ENCODE peak calls at places on chromosome 2, in five cellular contexts. M, O, U, E and B are unnamed samples.

GRCh38 chr2:20356042-20356441 is 5.4 kb upstream of the PUM2 start:
- DNase-seq in O (no peak), M (no peak), U (no peak), E (no peak), B (peak)

GRCh38 chr2:179440642-179441251 is 176.1 kb upstream of the SESTD1 start:
- DNase-seq in U (no peak), M (peak), O (peak), E (peak), B (peak)

GRCh38 chr2:136246086-136246669 is 128.2 kb upstream of the CXCR4 start:
- DNase-seq in U (peak), E (no peak), M (peak), O (peak), B (peak)

GRCh38 chr2:25305197-25305596 is 36.5 kb downstream of the DNMT3A start:
- DNase-seq in O (no peak), U (no peak), M (no peak), E (no peak), B (peak)

GRCh38 chr2:218093879-218094278 is 24.8 kb downstream of the RUFY4 start:
- DNase-seq in O (no peak), E (no peak), M (no peak), U (no peak), B (no peak)

GRCh38 chr2:189613077-189613636 is 32.6 kb upstream of the SLC40A1 start:
- DNase-seq in O (peak), E (peak), M (peak), U (peak), B (no peak)

GRCh38 chr2:38572167-38572566 is 30.6 kb downstream of the HNRNPLL start:
- DNase-seq in O (no peak), U (peak), E (peak), M (no peak), B (peak)

GRCh38 chr2:12155308-12156061 is 409.1 kb downstream of the LPIN1 start:
- DNase-seq in M (no peak), O (no peak), E (peak), U (peak), B (no peak)

GRCh38 chr2:124755386-124755785 is 730.3 kb downstream of the CNTNAP5 start:
- DNase-seq in O (no peak), E (no peak), U (no peak), M (no peak), B (no peak)

GRCh38 chr2:19351914-19352697 is 6.3 kb downstream of the OSR1 start:
- DNase-seq in M (no peak), E (no peak), O (no peak), U (no peak), B (peak)

GRCh38 chr2:73202156-73203054 is at the start of gene NOTO:
- DNase-seq in O (no peak), E (no peak), U (no peak), M (no peak), B (no peak)

GRCh38 chr2:226211439-226211838 is 588.2 kb downstream of the IRS1 start:
- DNase-seq in E (no peak), M (no peak), U (peak), O (peak), B (no peak)

GRCh38 chr2:27080140-27080469 is 1.7 kb downstream of the EMILIN1 start:
- DNase-seq in O (no peak), E (no peak), U (no peak), M (no peak), B (no peak)

GRCh38 chr2:240997856-240998705 is at the start of gene SNED1:
- DNase-seq in E (peak), O (peak), M (peak), U (peak), B (peak)

GRCh38 chr2:174688079-174688478 is 76.2 kb downstream of the CHRNA1 start:
- DNase-seq in M (no peak), O (peak), U (peak), E (peak), B (peak)

GRCh38 chr2:201648-202433 is 62.0 kb downstream of the SH3YL1 start:
- DNase-seq in E (no peak), U (no peak), O (no peak), M (no peak), B (no peak)

GRCh38 chr2:38509322-38509946 is 93.3 kb downstream of the HNRNPLL start:
- DNase-seq in E (peak), U (peak), M (no peak), O (no peak), B (no peak)

GRCh38 chr2:220006152-220006551 is 378.7 kb downstream of the SLC4A3 start:
- DNase-seq in M (no peak), U (no peak), E (no peak), O (no peak), B (peak)

GRCh38 chr2:70340921-70341765 is 39.3 kb upstream of the FAM136A start:
- DNase-seq in M (peak), U (peak), E (peak), O (peak), B (peak)

DNA sequence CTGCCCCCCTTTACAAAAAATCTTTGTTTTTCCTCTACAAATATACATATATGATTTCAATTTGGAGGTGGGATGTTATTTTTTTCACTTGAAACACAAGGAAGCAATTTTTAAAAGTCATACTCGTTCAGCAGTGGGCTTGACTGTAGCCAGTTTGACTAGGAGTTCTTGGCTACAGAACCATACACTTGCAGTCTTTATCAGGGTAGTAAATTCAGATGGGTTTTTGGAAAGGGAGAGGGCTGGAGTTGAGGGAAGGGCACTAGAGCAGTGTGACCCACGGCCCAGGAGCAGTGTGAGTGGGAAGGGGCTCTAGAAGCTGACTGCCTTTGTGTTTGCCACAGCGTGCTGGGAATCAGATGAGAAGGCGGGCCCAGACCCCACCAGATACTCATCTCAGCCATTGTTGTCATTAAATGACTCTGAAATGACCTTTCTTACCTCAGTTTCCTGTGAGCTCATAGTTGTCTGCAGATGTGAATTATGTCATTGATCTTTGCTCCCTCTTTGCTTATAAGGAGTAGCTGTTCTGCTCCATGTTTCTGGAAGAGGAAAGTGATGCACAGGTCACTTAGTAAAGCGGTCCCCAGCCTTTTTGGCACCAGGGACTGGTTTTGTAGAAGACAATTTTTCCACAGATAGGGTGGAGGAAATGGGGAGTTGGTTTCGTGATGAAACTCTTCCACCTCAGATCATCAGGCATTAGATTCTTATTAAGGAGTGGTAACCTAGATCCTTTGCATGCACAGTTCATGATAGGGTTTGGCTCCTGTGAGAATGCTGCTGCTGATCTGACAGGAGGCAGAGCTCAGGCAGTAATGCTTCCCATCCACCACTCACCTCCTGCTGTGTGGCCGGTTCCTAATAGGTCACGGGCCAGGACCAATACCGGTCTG is 116.8 kb downstream of the SPTBN1 start:
- DNase-seq in U (peak), E (no peak), O (peak), M (no peak), B (no peak)
- H3K4me3 ChIP-seq in U (no peak), E (no peak), O (peak), M (peak), B (no peak)

GRCh38 chr2:62506421-62506750 is 391 bp upstream of the TMEM17 start:
- DNase-seq in M (no peak), O (no peak), U (no peak), E (no peak), B (no peak)
- TF ChIP-seq POLR2A in M (no peak), O (no peak), U (no peak), E (no peak), B (no peak)

DNA sequence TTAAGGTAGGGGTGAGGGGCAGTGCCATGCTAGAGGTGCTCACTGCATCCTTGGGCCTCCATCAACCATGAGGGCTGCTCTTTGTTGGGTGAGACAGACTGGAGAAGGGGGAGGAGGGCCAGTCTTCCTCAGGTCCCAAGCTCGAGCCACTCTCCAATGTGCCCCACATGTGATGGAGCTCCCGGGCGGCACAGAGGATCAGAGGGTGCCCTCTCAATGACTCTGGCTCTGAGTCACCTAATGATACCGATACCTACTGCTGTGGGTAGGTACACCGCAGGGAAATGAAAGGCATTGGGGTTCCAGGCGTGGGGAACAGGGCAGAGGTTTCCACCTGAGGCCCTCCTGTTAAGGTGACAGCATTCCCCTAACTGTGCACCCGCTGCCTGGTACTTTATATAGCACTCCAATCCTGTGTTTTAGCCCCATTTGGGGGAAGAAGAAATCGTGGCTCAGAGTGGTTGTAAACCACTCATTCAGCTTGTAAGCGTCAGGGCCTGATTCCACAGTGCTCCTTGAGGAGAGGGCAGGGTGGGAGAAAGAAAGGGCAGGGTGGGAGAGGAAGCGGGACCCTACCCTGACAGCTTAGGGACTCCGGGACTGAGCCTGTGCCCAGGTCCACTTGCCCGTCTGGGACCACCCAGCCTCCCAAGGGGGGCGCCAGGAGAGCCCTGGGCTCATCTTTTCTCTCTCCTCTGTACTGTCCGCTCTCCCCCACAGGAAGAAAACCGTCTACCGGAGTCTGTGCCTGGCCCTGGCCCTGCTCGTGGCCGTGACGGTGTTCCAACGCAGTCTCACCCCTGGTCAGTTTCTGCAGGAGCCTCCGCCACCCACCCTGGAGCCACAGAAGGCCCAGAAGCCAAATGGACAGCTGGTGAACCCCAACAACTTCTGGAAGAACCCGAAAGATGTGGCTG is 1.8 kb downstream of the B3GNT7 start:
- DNase-seq in M (no peak), O (no peak), E (no peak), U (no peak), B (no peak)
- TF ChIP-seq MYC in M (no peak), O (no peak), E (no peak), U (no peak), B (no peak)

GRCh38 chr2:64487256-64488049 is 33.5 kb downstream of the LGALSL start:
- DNase-seq in O (no peak), U (no peak), E (no peak), M (no peak), B (no peak)
- H3K4me3 ChIP-seq in O (no peak), U (no peak), E (no peak), M (no peak), B (no peak)

DNA sequence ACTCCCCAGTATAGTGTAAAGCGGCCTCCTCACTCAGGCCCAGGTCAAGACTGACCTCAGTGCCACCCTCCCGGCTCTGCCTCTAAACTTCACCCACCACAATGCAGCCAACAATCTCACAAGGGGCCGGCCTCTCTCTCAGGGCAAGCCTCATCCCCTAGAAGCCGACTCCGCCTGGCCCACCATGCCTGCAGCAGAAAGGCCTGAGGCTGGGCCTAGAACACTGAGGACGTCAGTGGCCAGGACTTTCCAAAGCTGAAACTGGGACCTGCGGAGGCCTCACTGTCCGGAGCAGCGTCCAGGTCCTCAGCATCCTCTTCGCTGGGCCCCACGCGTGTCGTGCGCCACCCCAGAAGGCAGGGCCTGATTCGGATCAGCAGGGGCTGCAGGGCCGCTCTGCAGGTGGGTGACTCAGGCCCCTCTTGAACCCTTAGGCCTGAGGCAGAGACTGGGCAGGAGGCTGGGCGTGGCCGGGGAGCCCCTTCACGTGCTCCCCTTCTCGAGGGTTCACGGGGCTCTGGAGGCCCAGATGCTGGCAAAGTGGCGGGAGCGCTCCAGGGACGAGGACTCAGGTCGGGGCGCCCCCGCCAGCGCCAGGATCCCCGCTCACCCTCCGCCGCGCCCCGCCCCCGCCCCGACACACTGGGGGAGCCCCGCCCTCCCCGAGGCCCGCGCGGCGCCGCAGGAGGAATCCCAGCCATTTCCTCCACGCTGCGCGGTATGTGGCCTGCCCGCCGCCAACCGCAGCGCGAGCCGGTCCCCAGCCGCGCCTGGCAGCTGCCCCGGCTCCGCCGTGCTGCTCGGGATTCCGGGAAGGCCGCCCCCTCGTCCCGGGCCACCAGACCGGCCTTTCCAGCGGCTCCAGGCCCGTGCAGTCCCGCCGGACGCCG is 53.1 kb downstream of the PKDCC start:
- DNase-seq in M (no peak), E (no peak), U (peak), O (no peak), B (peak)
- TF ChIP-seq POLR2A in M (no peak), E (no peak), U (no peak), O (no peak), B (no peak)

GRCh38 chr2:41896186-41896846 is 151.5 kb upstream of the PKDCC start:
- DNase-seq in E (no peak), O (no peak), U (no peak), M (no peak), B (no peak)

GRCh38 chr2:41902892-41903291 is 144.9 kb upstream of the PKDCC start:
- DNase-seq in E (no peak), U (no peak), M (no peak), O (no peak), B (no peak)

GRCh38 chr2:41899189-41899588 is 148.6 kb upstream of the PKDCC start:
- DNase-seq in U (peak), O (no peak), M (peak), E (no peak), B (no peak)

GRCh38 chr2:41903746-41904145 is 144.1 kb upstream of the PKDCC start:
- DNase-seq in M (no peak), U (no peak), E (no peak), O (no peak), B (no peak)

DNA sequence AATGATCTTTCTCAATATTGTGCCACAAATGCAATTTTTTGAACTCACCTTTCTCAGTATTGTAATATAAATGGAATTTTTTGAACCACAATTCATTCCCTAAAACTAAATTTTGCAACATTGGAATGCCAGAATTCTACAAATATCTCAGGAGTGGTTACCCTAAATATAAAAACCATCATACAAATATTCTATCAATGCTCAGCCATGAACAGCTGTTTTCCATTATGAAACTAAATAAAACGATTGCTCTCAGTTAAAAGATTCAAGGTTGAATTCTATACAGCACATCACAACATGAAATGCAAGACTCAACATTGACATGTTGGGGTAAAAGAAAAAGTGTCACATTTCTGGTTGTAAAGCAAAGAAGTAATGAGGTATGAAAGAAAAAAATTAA is 147.5 kb upstream of the PKDCC start:
- DNase-seq in M (no peak), O (no peak), U (no peak), E (no peak), B (no peak)
- TF ChIP-seq MYC in M (no peak), O (no peak), U (no peak), E (no peak), B (no peak)

GRCh38 chr2:31227711-31228125 is 6.2 kb upstream of the EHD3 start:
- DNase-seq in M (no peak), O (no peak), U (no peak), E (no peak), B (no peak)
- H3K4me3 ChIP-seq in M (no peak), O (no peak), U (no peak), E (no peak), B (no peak)

GRCh38 chr2:150485114-150485870 is 2.2 kb downstream of the RND3 start:
- DNase-seq in M (peak), U (peak), E (peak), O (peak), B (no peak)
- TF ChIP-seq POLR2A in M (no peak), U (peak), E (no peak), O (peak), B (no peak)

DNA sequence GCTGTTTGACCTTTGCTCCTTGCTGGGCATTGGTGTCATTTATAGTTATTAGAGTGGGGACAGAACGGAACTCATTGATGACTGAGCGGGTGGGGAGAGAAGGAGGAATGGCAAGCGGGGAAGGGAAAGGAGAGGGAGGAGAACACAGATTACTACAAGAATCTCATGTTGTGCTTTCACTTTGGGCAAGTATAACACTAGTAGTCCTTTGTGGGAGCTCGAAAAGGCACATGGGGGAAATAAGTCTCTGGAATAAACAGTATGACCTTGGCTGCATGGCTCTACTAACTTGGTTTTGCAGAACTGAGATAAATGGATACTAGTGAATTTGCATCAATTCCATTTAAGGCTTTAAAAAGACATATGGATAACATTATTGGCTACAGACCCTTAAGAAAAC is 161.7 kb upstream of the NABP1 start:
- DNase-seq in E (no peak), O (no peak), U (no peak), M (no peak), B (no peak)
- TF ChIP-seq MYC in E (no peak), O (no peak), U (no peak), M (no peak), B (no peak)

DNA sequence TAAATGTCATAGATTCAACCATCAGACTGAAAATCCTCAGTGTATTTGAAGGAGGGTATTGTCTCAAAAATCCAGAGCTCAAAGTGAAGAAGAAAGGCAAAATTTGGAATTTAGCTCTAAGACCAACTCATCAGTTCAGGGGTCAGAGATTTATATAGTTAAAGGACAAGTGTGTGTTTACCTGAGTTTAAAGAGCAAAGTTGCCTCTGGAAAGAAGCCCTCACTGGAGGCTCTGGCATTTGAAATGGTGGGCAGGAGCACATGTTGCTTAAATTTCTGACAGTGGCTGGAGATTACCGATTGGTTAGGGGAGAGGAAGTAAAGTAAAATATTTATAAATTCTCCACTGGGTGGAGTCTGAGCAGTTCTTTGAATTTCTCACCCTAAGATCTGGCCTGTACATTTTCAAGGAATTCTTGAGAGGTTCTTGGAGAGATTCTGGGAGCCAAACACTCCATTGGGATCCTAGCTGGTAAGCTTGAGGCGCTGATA is at the start of gene KYNU:
- DNase-seq in E (peak), O (peak), U (no peak), M (peak), B (peak)
- H3K4me3 ChIP-seq in E (no peak), O (peak), U (no peak), M (peak), B (peak)